ENCODE peak calls at places on chromosomes 4 and X, in six cellular contexts. C, X, J, K, H and M are unnamed samples.

GRCh38 chr4:170853422-170854021 is 763.8 kb upstream of the AADAT start:
- DNase-seq in C (peak; percentile 31), X (no peak), J (peak; percentile 71), K (peak; percentile 51), H (peak; percentile 69), M (peak; percentile 54)

GRCh38 chrX:3659761-3660160 is 53.7 kb downstream of the PRKX start:
- DNase-seq in C (no peak), X (peak; percentile 34), J (no peak), K (peak; percentile 22), H (no peak), M (peak; percentile 84)

GRCh38 chr4:182819751-182820150 is 97.4 kb downstream of the DCTD start:
- DNase-seq in C (no peak), X (no peak), J (no peak), K (no peak), H (no peak), M (no peak)

GRCh38 chr4:86011117-86011516 is 348.7 kb downstream of the MAPK10 start:
- DNase-seq in C (no peak), X (peak; percentile 77), J (no peak), K (peak; percentile 20), H (no peak), M (peak; percentile 79)

GRCh38 chrX:38750551-38750950 is 50.7 kb upstream of the MID1IP1 start:
- DNase-seq in C (no peak), X (no peak), J (no peak), K (no peak), H (no peak), M (no peak)

GRCh38 chr4:166482755-166483154 is 609.7 kb downstream of the TLL1 start:
- DNase-seq in C (no peak), X (no peak), J (no peak), K (no peak), H (no peak), M (no peak)

GRCh38 chr4:7034262-7035081 is 8.7 kb upstream of the TADA2B start:
- DNase-seq in C (no peak), X (peak; percentile 67), J (no peak), K (peak; percentile 76), H (no peak), M (peak; percentile 78)

GRCh38 chrX:130048686-130049222 is 61.5 kb downstream of the ELF4 start:
- DNase-seq in C (no peak), X (no peak), J (no peak), K (no peak), H (no peak), M (peak; percentile 78)

GRCh38 chr4:184371390-184371787 is 103.0 kb downstream of the IRF2 start:
- DNase-seq in C (no peak), X (no peak), J (no peak), K (no peak), H (no peak), M (no peak)

GRCh38 chr4:184376923-184377322 is 97.4 kb downstream of the IRF2 start:
- DNase-seq in C (no peak), X (no peak), J (no peak), K (no peak), H (no peak), M (no peak)

GRCh38 chr4:184376136-184376838 is 98.1 kb downstream of the IRF2 start:
- DNase-seq in C (no peak), X (no peak), J (no peak), K (no peak), H (no peak), M (no peak)

GRCh38 chr4:184375027-184375426 is 99.3 kb downstream of the IRF2 start:
- DNase-seq in C (no peak), X (peak; percentile 38), J (no peak), K (no peak), H (no peak), M (no peak)

DNA sequence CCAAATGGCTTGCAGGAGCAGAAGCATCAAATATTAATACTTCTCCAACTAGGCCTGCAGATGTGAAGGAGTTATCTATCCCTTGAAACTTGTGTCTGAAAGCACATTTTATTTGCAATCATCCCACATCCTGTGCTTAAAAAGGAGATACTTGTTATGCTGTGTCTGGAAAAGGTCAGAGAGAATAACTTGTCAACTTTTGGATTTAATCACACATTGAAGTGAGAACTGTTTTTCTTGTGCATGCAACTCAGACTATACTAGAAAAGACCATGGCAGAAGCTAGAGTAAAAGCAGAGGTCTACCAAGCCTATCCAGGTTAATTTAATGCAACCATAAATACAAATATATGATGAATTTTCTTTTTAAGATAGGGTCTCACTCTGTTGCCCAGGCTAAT is 100.3 kb downstream of the IRF2 start:
- DNase-seq in C (no peak), X (no peak), J (no peak), K (peak; percentile 17), H (no peak), M (no peak)
- H3K9me3 ChIP-seq in C (no peaks in the 10 kb centered on the region), X (no peaks in the 10 kb centered on the region), J (no peaks in the 10 kb centered on the region), K (no peaks in the 10 kb centered on the region), H (no peaks in the 10 kb centered on the region), M (no peaks in the 10 kb centered on the region)

GRCh38 chr4:168109527-168109926 is 17.2 kb downstream of the ANXA10 start:
- DNase-seq in C (no peak), X (no peak), J (no peak), K (no peak), H (no peak), M (no peak)
- H2BK120ac ChIP-seq in C (no peak overlapping the region), X (no peak overlapping the region), J (no peak overlapping the region), K (no peak overlapping the region), H (no peak overlapping the region), M (no peak overlapping the region)

DNA sequence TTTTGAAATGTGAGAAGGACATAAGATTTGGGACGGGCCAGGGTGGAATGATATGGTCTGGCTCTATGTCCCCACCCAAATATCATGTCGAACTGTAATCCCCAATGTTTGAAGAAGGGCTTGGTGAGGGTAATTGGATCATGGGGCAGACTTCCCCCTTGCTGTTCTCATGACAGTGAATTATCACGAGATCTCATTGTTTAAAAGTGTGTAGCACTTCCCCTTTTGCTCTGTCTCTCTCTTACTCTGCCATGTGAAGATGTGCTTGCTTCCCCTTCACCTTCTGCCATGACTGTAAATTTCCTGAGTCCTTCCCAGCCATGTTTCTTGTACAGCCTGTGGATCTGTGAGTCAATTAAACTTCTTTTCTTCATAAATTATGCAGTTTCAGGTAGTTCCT is 17.5 kb downstream of the MTMR8 start:
- DNase-seq in C (no peak), X (no peak), J (no peak), K (no peak), H (no peak), M (no peak)
- H3K9me3 ChIP-seq in C (no peaks in the 10 kb centered on the region), X (peaks cover 2% of the 10 kb centered on the region), J (peaks cover 34% of the 10 kb centered on the region), K (peaks cover 21% of the 10 kb centered on the region), H (peaks cover 4% of the 10 kb centered on the region), M (no peaks in the 10 kb centered on the region)

DNA sequence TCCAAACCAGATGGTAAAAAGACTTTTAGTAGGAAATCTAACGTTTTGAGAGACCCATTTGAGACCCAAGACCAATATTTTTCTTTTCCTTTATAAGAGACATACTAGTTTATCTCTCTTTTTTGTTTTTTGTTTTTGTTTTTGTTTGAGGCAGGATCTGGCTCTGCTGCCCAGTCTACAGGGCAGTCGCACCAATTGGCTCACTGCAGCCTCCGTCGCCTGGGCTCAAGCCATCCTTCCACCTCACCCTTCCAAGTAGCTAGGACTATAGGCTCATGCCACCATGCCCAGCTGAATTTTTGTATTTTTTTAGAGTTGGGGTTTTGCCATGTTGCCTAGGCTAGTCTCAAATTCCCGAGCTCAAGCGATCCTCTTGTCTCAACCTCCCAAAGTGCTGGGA is 77.2 kb upstream of the FHDC1 start:
- DNase-seq in C (no peak), X (no peak), J (no peak), K (no peak), H (no peak), M (no peak)
- H2BK120ac ChIP-seq in C (no peak overlapping the region), X (no peak overlapping the region), J (no peak overlapping the region), K (no peak overlapping the region), H (no peak overlapping the region), M (peak overlapping the region; percentile 26)

DNA sequence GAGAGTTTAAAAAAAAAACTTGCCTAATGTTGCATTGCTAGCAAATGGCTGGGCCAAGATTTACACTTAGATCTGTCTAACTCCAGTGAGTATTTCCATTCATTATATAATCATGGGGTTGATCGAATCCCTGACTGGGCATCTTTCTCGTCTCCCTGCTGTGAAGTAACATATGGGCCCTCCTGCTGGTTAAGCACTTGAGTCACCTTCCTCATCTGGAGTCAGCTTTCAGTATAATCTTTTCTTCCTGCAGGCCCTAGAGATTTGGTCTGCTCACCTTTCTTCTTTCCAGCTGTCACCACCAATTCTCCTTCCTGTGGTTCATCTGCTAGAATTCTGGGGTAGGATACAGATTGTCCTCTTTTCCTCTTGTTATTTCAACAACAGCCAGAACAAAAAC is 41.6 kb downstream of the TIGD2 start:
- DNase-seq in C (no peak), X (no peak), J (no peak), K (no peak), H (no peak), M (no peak)
- H3K9me3 ChIP-seq in C (peaks cover 5% of the 10 kb centered on the region), X (no peaks in the 10 kb centered on the region), J (no peaks in the 10 kb centered on the region), K (no peaks in the 10 kb centered on the region), H (no peaks in the 10 kb centered on the region), M (peaks cover 2% of the 10 kb centered on the region)

DNA sequence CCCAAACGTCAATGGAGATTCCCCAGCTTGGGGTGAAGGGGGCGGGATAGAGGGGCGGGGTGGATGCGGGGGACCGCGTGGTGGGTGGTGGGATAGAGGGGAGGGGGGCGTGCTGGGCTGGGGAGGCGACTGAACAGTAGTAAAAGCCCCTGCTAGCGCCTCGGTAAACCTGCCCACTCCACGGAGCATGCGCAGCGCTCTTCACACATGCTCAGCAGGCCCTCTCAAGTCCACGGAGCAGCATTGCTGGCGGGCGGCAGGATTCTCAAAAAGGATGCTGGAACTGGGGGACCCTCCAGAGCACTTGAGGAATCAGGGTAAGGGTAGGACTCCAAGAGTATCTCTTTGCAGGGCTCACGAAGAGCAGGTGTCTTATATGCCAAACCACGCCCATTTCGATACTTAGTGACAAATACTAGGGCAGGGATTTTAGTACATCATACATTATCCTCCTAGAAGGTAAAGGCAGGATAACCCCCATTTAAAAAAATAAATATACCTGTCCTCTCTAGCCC is 378 bp upstream of the RPS6KA6 start:
- DNase-seq in C (no peak), X (peak; percentile 64), J (peak; percentile 62), K (peak; percentile 63), H (peak; percentile 53), M (peak; percentile 44)
- H2BK120ac ChIP-seq in C (no peak overlapping the region), X (no peak overlapping the region), J (no peak overlapping the region), K (no peak overlapping the region), H (no peak overlapping the region), M (no peak overlapping the region)